ENCODE peak calls at places on chromosome 21, in six cellular contexts. F is NCI-H2227 treated with DMSO at 0.1 percent for 48 hours; X is EL; D is stimulated activated CD4-positive, alpha-beta T cell treated with anti-CD3 and anti-CD28 coated beads, Interleukin-15, amount 100 ng/mL, for 1 hour; E is HFFc6; I is ELR. Z is an unnamed sample.

GRCh38 chr21:33940164-33940563 is 24.6 kb upstream of the ATP5PO start:
- DNase-seq in X (no peak), D (no peak), F (no peak), I (peak; percentile 54), E (peak; percentile 83), Z (no peak)

GRCh38 chr21:21612446-21612845 is 614.2 kb downstream of the NCAM2 start:
- DNase-seq in I (peak; percentile 91), D (no peak), E (peak; percentile 70), F (no peak), X (peak; percentile 87), Z (no peak)

GRCh38 chr21:45455321-45456013 is 50.5 kb downstream of the COL18A1 start:
- DNase-seq in E (no peak), I (no peak), X (peak; percentile 19), D (no peak), F (no peak), Z (no peak)

GRCh38 chr21:38126677-38127271 is 130.0 kb upstream of the KCNJ15 start:
- DNase-seq in D (peak; percentile 13), X (peak; percentile 52), I (peak; percentile 67), F (no peak), E (peak; percentile 11), Z (peak; percentile 1)

GRCh38 chr21:44615881-44616590 is 4.2 kb downstream of the KRTAP10-8 start:
- DNase-seq in X (no peak), I (no peak), E (no peak), F (no peak), D (no peak), Z (no peak)

GRCh38 chr21:33865176-33865575 is 50.4 kb downstream of the ATP5PO start:
- DNase-seq in F (no peak), D (no peak), X (no peak), E (no peak), I (no peak), Z (no peak)

GRCh38 chr21:14259669-14260458 is 43.9 kb downstream of the RBM11 start:
- DNase-seq in X (peak; percentile 24), I (peak; percentile 48), F (peak; percentile 5), E (peak; percentile 33), D (no peak), Z (no peak)

GRCh38 chr21:45898781-45899180 is 82.8 kb upstream of the COL6A1 start:
- DNase-seq in F (no peak), D (no peak), I (no peak), E (no peak), X (no peak), Z (no peak)

GRCh38 chr21:25934771-25935224 is 200.0 kb downstream of the GABPA start:
- DNase-seq in E (peak; percentile 92), F (no peak), I (peak; percentile 97), X (peak; percentile 93), D (no peak), Z (peak; percentile 57)